ENCODE peak calls at places on chromosomes 12 and 14, in eight cellular contexts. W, B, I, R, L, J, N and Q are unnamed samples.

GRCh38 chr14:65431951-65432350 is 19.4 kb downstream of the FUT8 start:
- DNase-seq in I (no peak), W (no peak), N (no peak), J (no peak), L (no peak), R (no peak), B (peak; percentile 54), Q (no peak)

GRCh38 chr12:70660620-70661219 is 23.5 kb upstream of the PTPRB start:
- DNase-seq in N (no peak), R (no peak), B (peak; percentile 97), J (no peak), W (peak; percentile 9), L (no peak), I (no peak), Q (no peak)

GRCh38 chr12:6647083-6647604 is at the start of gene ACRBP:
- DNase-seq in N (no peak), R (peak; percentile 83), L (peak; percentile 90), B (peak; percentile 78), I (no peak), J (peak; percentile 70), W (peak; percentile 69), Q (peak; percentile 97)

GRCh38 chr12:120413901-120414695 is 23.8 kb upstream of the COX6A1 start:
- DNase-seq in N (no peak), W (peak; percentile 30), B (no peak), J (no peak), R (peak; percentile 68), I (no peak), L (no peak), Q (peak; percentile 92)

GRCh38 chr12:67827820-67828383 is 161.3 kb upstream of the IFNG-AS1 start:
- DNase-seq in R (no peak), L (no peak), I (peak; percentile 87), J (no peak), B (peak; percentile 98), W (peak; percentile 72), N (no peak), Q (no peak)

GRCh38 chr12:130788515-130788914 is 50.5 kb downstream of the STX2 start:
- DNase-seq in J (no peak), B (no peak), I (no peak), W (no peak), N (no peak), R (no peak), L (no peak), Q (peak; percentile 70)

GRCh38 chr12:32051511-32052299 is 54.9 kb upstream of the BICD1 start:
- DNase-seq in B (peak; percentile 95), L (no peak), R (no peak), J (no peak), I (peak; percentile 60), N (no peak), W (peak; percentile 70), Q (no peak)

GRCh38 chr12:81757731-81758325 is 1.3 kb downstream of the PPFIA2 start:
- DNase-seq in J (no peak), R (no peak), B (no peak), L (no peak), I (no peak), N (no peak), W (no peak), Q (no peak)

GRCh38 chr14:44742202-44742601 is 219.5 kb downstream of the KLHL28 start:
- DNase-seq in L (no peak), W (no peak), B (no peak), N (no peak), R (no peak), J (no peak), I (no peak), Q (no peak)

GRCh38 chr12:100671396-100672074 is 98.1 kb downstream of the GAS2L3 start:
- DNase-seq in L (no peak), B (no peak), J (no peak), N (no peak), W (no peak), I (no peak), R (no peak), Q (peak; percentile 14)

GRCh38 chr12:131457028-131457310 is 253.9 kb upstream of the SFSWAP start:
- DNase-seq in J (no peak), N (no peak), L (no peak), B (no peak), W (no peak), I (no peak), R (no peak), Q (peak; percentile 26)

GRCh38 chr12:106149096-106149784 is 10.5 kb upstream of the NUAK1 start:
- DNase-seq in B (peak; percentile 50), I (no peak), L (no peak), W (peak; percentile 52), J (no peak), N (no peak), R (peak; percentile 53), Q (peak; percentile 67)

GRCh38 chr12:27034607-27035293 is 12.4 kb downstream of the MED21 start:
- DNase-seq in W (no peak), I (no peak), L (no peak), R (no peak), J (no peak), N (no peak), B (no peak), Q (no peak)

GRCh38 chr12:85803231-85803630 is 33.0 kb downstream of the RASSF9 start:
- DNase-seq in L (no peak), J (no peak), N (no peak), B (peak; percentile 41), I (no peak), R (no peak), W (no peak), Q (no peak)

GRCh38 chr12:13539051-13539450 is 342.5 kb downstream of the EMP1 start:
- DNase-seq in N (no peak), R (no peak), L (no peak), J (no peak), W (peak; percentile 12), I (no peak), B (no peak), Q (no peak)

GRCh38 chr12:94263011-94263786 is 114.8 kb downstream of the PLXNC1 start:
- DNase-seq in N (no peak), L (no peak), B (peak; percentile 6), I (no peak), R (no peak), J (no peak), W (no peak), Q (no peak)

GRCh38 chr14:99609245-99610117 is 5.5 kb upstream of the CCDC85C start:
- DNase-seq in W (no peak), B (no peak), J (no peak), N (no peak), L (no peak), R (no peak), I (no peak), Q (peak; percentile 79)

GRCh38 chr14:94756310-94756709 is 13.6 kb downstream of the GSC start:
- DNase-seq in W (no peak), R (no peak), I (no peak), B (no peak), L (no peak), N (no peak), J (no peak), Q (no peak)

GRCh38 chr14:76351941-76352340 is 24.0 kb upstream of the ESRRB start:
- DNase-seq in N (no peak), B (no peak), I (no peak), R (no peak), W (no peak), L (no peak), J (no peak), Q (no peak)
- H3K4me3 ChIP-seq in N (no peak overlapping the region), B (no peak overlapping the region), I (no peak overlapping the region), R (no peak overlapping the region), W (no peak overlapping the region), L (no peak overlapping the region), J (no peak overlapping the region), Q (no peak overlapping the region)

GRCh38 chr12:57473392-57473791 is 6.3 kb downstream of the ARHGAP9 start:
- DNase-seq in B (no peak), N (no peak), R (no peak), J (no peak), W (no peak), L (no peak), I (no peak), Q (peak; percentile 13)
- H3K27me3 ChIP-seq in B (peaks cover 46% of the 10 kb centered on the region), N (peaks cover 8% of the 10 kb centered on the region), R (no peaks in the 10 kb centered on the region), J (peaks cover 33% of the 10 kb centered on the region), W (peaks cover 53% of the 10 kb centered on the region), L (no peaks in the 10 kb centered on the region), I (peaks cover 42% of the 10 kb centered on the region), Q (peaks cover 49% of the 10 kb centered on the region)

DNA sequence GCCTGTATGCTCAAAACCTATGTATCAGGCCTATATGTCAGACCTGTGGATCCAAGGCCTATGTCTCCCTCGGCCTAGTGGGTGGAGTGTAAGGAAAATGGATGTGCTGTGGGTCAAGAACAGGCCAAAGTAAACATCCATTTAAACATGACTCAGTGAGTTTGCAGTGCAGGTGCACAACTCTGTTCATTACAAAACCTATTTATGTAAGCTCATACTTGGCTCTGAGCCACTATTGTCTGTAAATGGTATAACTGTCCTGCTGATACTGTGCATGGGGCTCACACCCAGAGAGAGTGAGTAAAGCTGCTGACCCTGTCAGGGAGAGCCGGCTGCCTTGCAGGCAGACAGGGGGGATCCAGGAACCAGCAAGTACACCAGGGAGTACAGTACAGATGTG is 249.7 kb upstream of the AVPR1A start:
- DNase-seq in W (peak; percentile 51), J (no peak), B (no peak), R (no peak), N (no peak), L (no peak), I (no peak), Q (no peak)
- H3K4me3 ChIP-seq in W (no peak overlapping the region), J (no peak overlapping the region), B (no peak overlapping the region), R (no peak overlapping the region), N (no peak overlapping the region), L (no peak overlapping the region), I (no peak overlapping the region), Q (no peak overlapping the region)

GRCh38 chr14:105528859-105529505 is 2.6 kb downstream of the TMEM121 start:
- DNase-seq in R (no peak), J (no peak), L (peak; percentile 65), I (no peak), W (peak; percentile 2), B (peak; percentile 27), N (no peak), Q (no peak)
- H3K27me3 ChIP-seq in R (no peaks in the 10 kb centered on the region), J (no peaks in the 10 kb centered on the region), L (no peaks in the 10 kb centered on the region), I (peaks cover 11% of the 10 kb centered on the region), W (no peaks in the 10 kb centered on the region), B (no peaks in the 10 kb centered on the region), N (peaks cover 11% of the 10 kb centered on the region), Q (peaks cover 35% of the 10 kb centered on the region)

DNA sequence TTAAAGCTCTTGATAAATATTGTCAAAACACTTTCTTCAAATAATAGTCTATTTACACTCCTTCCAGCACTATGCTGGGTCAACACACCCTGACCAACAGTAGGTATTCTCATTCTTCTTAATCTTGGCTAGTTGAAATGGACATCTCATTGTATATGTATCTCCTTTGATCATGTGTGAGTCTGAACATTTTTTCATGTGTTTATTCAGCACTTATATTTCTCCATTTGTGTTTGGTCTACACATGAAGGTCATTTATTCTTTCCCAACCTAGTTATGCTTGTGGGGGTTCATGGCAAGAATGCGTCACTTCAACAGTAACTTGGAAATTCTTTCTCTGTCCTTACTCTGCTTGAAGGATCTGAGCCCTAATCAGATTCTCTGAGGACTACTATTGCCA is 133.1 kb upstream of the ARID2 start:
- DNase-seq in B (no peak), W (no peak), I (no peak), N (no peak), L (no peak), J (no peak), R (no peak), Q (no peak)
- H3K4me3 ChIP-seq in B (no peak overlapping the region), W (no peak overlapping the region), I (no peak overlapping the region), N (no peak overlapping the region), L (no peak overlapping the region), J (no peak overlapping the region), R (no peak overlapping the region), Q (no peak overlapping the region)

GRCh38 chr14:23294346-23294733 is 8.3 kb downstream of the PPP1R3E start:
- DNase-seq in I (no peak), N (no peak), B (no peak), R (no peak), J (no peak), L (no peak), W (no peak), Q (peak; percentile 59)
- H3K27me3 ChIP-seq in I (peaks cover 10% of the 10 kb centered on the region), N (no peaks in the 10 kb centered on the region), B (no peaks in the 10 kb centered on the region), R (no peaks in the 10 kb centered on the region), J (no peaks in the 10 kb centered on the region), L (no peaks in the 10 kb centered on the region), W (peaks cover 3% of the 10 kb centered on the region), Q (peaks cover 83% of the 10 kb centered on the region)